ENCODE peak calls at places on chromosomes 2 and 18, in six cellular contexts. One of them, this sample, is unnamed.

GRCh38 chr18:28147674-28148171 is 29.2 kb downstream of the CDH2 start:
- DNase-seq in IMR-90: peak
- DNase-seq in astrocyte: peak
- DNase-seq in RKO: no peak
- DNase-seq in NCI-H226: peak
- DNase-seq in NCI-H446 treated with DMSO at 0.1 percent for 48 hours: no peak
- DNase-seq in this sample: no peak

GRCh38 chr2:200596774-200597173 is 11.0 kb downstream of the AOX1 start:
- DNase-seq in IMR-90: no peak
- DNase-seq in astrocyte: no peak
- DNase-seq in RKO: no peak
- DNase-seq in NCI-H226: no peak
- DNase-seq in NCI-H446 treated with DMSO at 0.1 percent for 48 hours: no peak
- DNase-seq in this sample: no peak

GRCh38 chr18:11750581-11751304 is 61.7 kb downstream of the GNAL start:
- DNase-seq in IMR-90: no peak
- DNase-seq in astrocyte: no peak
- DNase-seq in RKO: no peak
- DNase-seq in NCI-H226: no peak
- DNase-seq in NCI-H446 treated with DMSO at 0.1 percent for 48 hours: no peak
- DNase-seq in this sample: no peak

GRCh38 chr18:9090578-9090977 is 11.9 kb upstream of the NDUFV2 start:
- DNase-seq in IMR-90: no peak
- DNase-seq in astrocyte: no peak
- DNase-seq in RKO: no peak
- DNase-seq in NCI-H226: no peak
- DNase-seq in NCI-H446 treated with DMSO at 0.1 percent for 48 hours: no peak
- DNase-seq in this sample: no peak

GRCh38 chr2:235570256-235570655 is 76.4 kb downstream of the AGAP1 start:
- DNase-seq in IMR-90: no peak
- DNase-seq in astrocyte: peak
- DNase-seq in RKO: no peak
- DNase-seq in NCI-H226: no peak
- DNase-seq in NCI-H446 treated with DMSO at 0.1 percent for 48 hours: no peak
- DNase-seq in this sample: no peak

GRCh38 chr2:42812899-42813479 is 20.6 kb upstream of the HAAO start:
- DNase-seq in IMR-90: peak
- DNase-seq in astrocyte: no peak
- DNase-seq in RKO: peak
- DNase-seq in NCI-H226: peak
- DNase-seq in NCI-H446 treated with DMSO at 0.1 percent for 48 hours: no peak
- DNase-seq in this sample: no peak

GRCh38 chr2:132977812-132978529 is 308.0 kb upstream of the LYPD1 start:
- DNase-seq in IMR-90: peak
- DNase-seq in astrocyte: peak
- DNase-seq in RKO: no peak
- DNase-seq in NCI-H226: no peak
- DNase-seq in NCI-H446 treated with DMSO at 0.1 percent for 48 hours: no peak
- DNase-seq in this sample: peak

GRCh38 chr18:2963048-2963447 is 49.9 kb downstream of the LPIN2 start:
- DNase-seq in IMR-90: no peak
- DNase-seq in astrocyte: no peak
- DNase-seq in RKO: no peak
- DNase-seq in NCI-H226: no peak
- DNase-seq in NCI-H446 treated with DMSO at 0.1 percent for 48 hours: no peak
- DNase-seq in this sample: no peak

GRCh38 chr2:1749489-1749748 is 5.1 kb upstream of the PXDN start:
- DNase-seq in IMR-90: no peak
- DNase-seq in astrocyte: no peak
- DNase-seq in RKO: no peak
- DNase-seq in NCI-H226: no peak
- DNase-seq in NCI-H446 treated with DMSO at 0.1 percent for 48 hours: no peak
- DNase-seq in this sample: no peak

GRCh38 chr2:234331566-234331965 is 165.3 kb downstream of the ARL4C start:
- DNase-seq in IMR-90: no peak
- DNase-seq in astrocyte: no peak
- DNase-seq in RKO: no peak
- DNase-seq in NCI-H226: no peak
- DNase-seq in NCI-H446 treated with DMSO at 0.1 percent for 48 hours: no peak
- DNase-seq in this sample: no peak

GRCh38 chr2:157872791-157873190 is 3.3 kb downstream of the ACVR1 start:
- DNase-seq in IMR-90: peak
- DNase-seq in astrocyte: no peak
- DNase-seq in RKO: no peak
- DNase-seq in NCI-H226: no peak
- DNase-seq in NCI-H446 treated with DMSO at 0.1 percent for 48 hours: no peak
- DNase-seq in this sample: no peak

GRCh38 chr2:236965841-236966096 is 119.9 kb upstream of the COPS8 start:
- DNase-seq in IMR-90: no peak
- DNase-seq in astrocyte: no peak
- DNase-seq in RKO: no peak
- DNase-seq in NCI-H226: no peak
- DNase-seq in NCI-H446 treated with DMSO at 0.1 percent for 48 hours: no peak
- DNase-seq in this sample: no peak

GRCh38 chr18:12321331-12321730 is 13.3 kb downstream of the TUBB6 start:
- DNase-seq in IMR-90: no peak
- DNase-seq in astrocyte: no peak
- DNase-seq in RKO: no peak
- DNase-seq in NCI-H226: no peak
- DNase-seq in NCI-H446 treated with DMSO at 0.1 percent for 48 hours: no peak
- DNase-seq in this sample: no peak

GRCh38 chr2:170235860-170236638 is 58.1 kb downstream of the MYO3B start:
- DNase-seq in IMR-90: peak
- DNase-seq in astrocyte: peak
- DNase-seq in RKO: peak
- DNase-seq in NCI-H226: peak
- DNase-seq in NCI-H446 treated with DMSO at 0.1 percent for 48 hours: peak
- DNase-seq in this sample: peak

GRCh38 chr2:172098650-172099471 is 3.8 kb downstream of the DLX2 start:
- DNase-seq in IMR-90: peak
- DNase-seq in astrocyte: peak
- DNase-seq in RKO: peak
- DNase-seq in NCI-H226: peak
- DNase-seq in NCI-H446 treated with DMSO at 0.1 percent for 48 hours: no peak
- DNase-seq in this sample: no peak

GRCh38 chr18:32884543-32884942 is 111.7 kb upstream of the KLHL14 start:
- DNase-seq in IMR-90: no peak
- DNase-seq in astrocyte: no peak
- DNase-seq in RKO: no peak
- DNase-seq in NCI-H226: no peak
- DNase-seq in NCI-H446 treated with DMSO at 0.1 percent for 48 hours: no peak
- DNase-seq in this sample: no peak

GRCh38 chr2:30178618-30179404 is 32.0 kb downstream of the YPEL5 start:
- DNase-seq in IMR-90: peak
- DNase-seq in astrocyte: no peak
- DNase-seq in RKO: no peak
- DNase-seq in NCI-H226: no peak
- DNase-seq in NCI-H446 treated with DMSO at 0.1 percent for 48 hours: no peak
- DNase-seq in this sample: peak

GRCh38 chr2:125696573-125696972 is 959.4 kb upstream of the GYPC start:
- DNase-seq in IMR-90: no peak
- DNase-seq in astrocyte: no peak
- DNase-seq in RKO: no peak
- DNase-seq in NCI-H226: no peak
- DNase-seq in NCI-H446 treated with DMSO at 0.1 percent for 48 hours: no peak
- DNase-seq in this sample: no peak

GRCh38 chr2:8586397-8587051 is 95.3 kb upstream of the ID2 start:
- DNase-seq in IMR-90: no peak
- DNase-seq in astrocyte: no peak
- DNase-seq in RKO: no peak
- DNase-seq in NCI-H226: no peak
- DNase-seq in NCI-H446 treated with DMSO at 0.1 percent for 48 hours: no peak
- DNase-seq in this sample: no peak

GRCh38 chr2:62576276-62576939 is 70.4 kb upstream of the TMEM17 start:
- DNase-seq in IMR-90: no peak
- DNase-seq in astrocyte: no peak
- DNase-seq in RKO: no peak
- DNase-seq in NCI-H226: no peak
- DNase-seq in NCI-H446 treated with DMSO at 0.1 percent for 48 hours: no peak
- DNase-seq in this sample: no peak

GRCh38 chr2:234594715-234595114 is 97.8 kb upstream of the ARL4C start:
- DNase-seq in IMR-90: no peak
- DNase-seq in astrocyte: no peak
- DNase-seq in RKO: no peak
- DNase-seq in NCI-H226: no peak
- DNase-seq in NCI-H446 treated with DMSO at 0.1 percent for 48 hours: no peak
- DNase-seq in this sample: no peak

GRCh38 chr18:44938396-44939036 is 257.8 kb downstream of the SETBP1 start:
- DNase-seq in IMR-90: no peak
- DNase-seq in astrocyte: no peak
- DNase-seq in RKO: no peak
- DNase-seq in NCI-H226: no peak
- DNase-seq in NCI-H446 treated with DMSO at 0.1 percent for 48 hours: no peak
- DNase-seq in this sample: no peak

GRCh38 chr18:6146309-6146661 is 251.0 kb upstream of the TMEM200C start:
- DNase-seq in IMR-90: no peak
- DNase-seq in astrocyte: no peak
- DNase-seq in RKO: no peak
- DNase-seq in NCI-H226: no peak
- DNase-seq in NCI-H446 treated with DMSO at 0.1 percent for 48 hours: no peak
- DNase-seq in this sample: no peak

GRCh38 chr2:16561676-16562075 is 104.0 kb downstream of the CYRIA start:
- DNase-seq in IMR-90: no peak
- DNase-seq in astrocyte: no peak
- DNase-seq in RKO: no peak
- DNase-seq in NCI-H226: no peak
- DNase-seq in NCI-H446 treated with DMSO at 0.1 percent for 48 hours: no peak
- DNase-seq in this sample: no peak

GRCh38 chr2:120745420-120746178 is 9.9 kb downstream of the GLI2 start:
- DNase-seq in IMR-90: no peak
- DNase-seq in astrocyte: no peak
- DNase-seq in RKO: no peak
- DNase-seq in NCI-H226: no peak
- DNase-seq in NCI-H446 treated with DMSO at 0.1 percent for 48 hours: no peak
- DNase-seq in this sample: no peak

GRCh38 chr18:57691363-57691762 is 69.7 kb upstream of the NARS1 start:
- DNase-seq in IMR-90: no peak
- DNase-seq in astrocyte: no peak
- DNase-seq in RKO: no peak
- DNase-seq in NCI-H226: no peak
- DNase-seq in NCI-H446 treated with DMSO at 0.1 percent for 48 hours: no peak
- DNase-seq in this sample: no peak

GRCh38 chr2:219128401-219128800 is 32.2 kb downstream of the NHEJ1 start:
- DNase-seq in IMR-90: no peak
- DNase-seq in astrocyte: no peak
- DNase-seq in RKO: no peak
- DNase-seq in NCI-H226: no peak
- DNase-seq in NCI-H446 treated with DMSO at 0.1 percent for 48 hours: no peak
- DNase-seq in this sample: no peak

GRCh38 chr2:58562281-58562680 is 321.2 kb upstream of the FANCL start:
- DNase-seq in IMR-90: no peak
- DNase-seq in astrocyte: peak
- DNase-seq in RKO: no peak
- DNase-seq in NCI-H226: no peak
- DNase-seq in NCI-H446 treated with DMSO at 0.1 percent for 48 hours: no peak
- DNase-seq in this sample: no peak

GRCh38 chr18:31446854-31447253 is 687 bp upstream of the DSG3 start:
- DNase-seq in IMR-90: no peak
- DNase-seq in astrocyte: no peak
- DNase-seq in RKO: no peak
- DNase-seq in NCI-H226: no peak
- DNase-seq in NCI-H446 treated with DMSO at 0.1 percent for 48 hours: no peak
- DNase-seq in this sample: no peak

GRCh38 chr2:21710031-21710430 is 586.3 kb downstream of the TDRD15 start:
- DNase-seq in IMR-90: no peak
- DNase-seq in astrocyte: no peak
- DNase-seq in RKO: no peak
- DNase-seq in NCI-H226: no peak
- DNase-seq in NCI-H446 treated with DMSO at 0.1 percent for 48 hours: no peak
- DNase-seq in this sample: no peak

GRCh38 chr2:120456867-120457266 is 110.9 kb downstream of the INHBB start:
- DNase-seq in IMR-90: no peak
- DNase-seq in astrocyte: no peak
- DNase-seq in RKO: no peak
- DNase-seq in NCI-H226: no peak
- DNase-seq in NCI-H446 treated with DMSO at 0.1 percent for 48 hours: no peak
- DNase-seq in this sample: no peak